ENCODE peak calls at places on chromosome 17, in seven cellular contexts. One of them, this sample, is unnamed.
A peak's percentile ranks its signal among the peaks of the same experiment; 100 is the strongest.

GRCh38 chr17:6461246-6461645 is 17.0 kb downstream of the PIMREG start:
- DNase-seq in left ventricle myocardium inferior: no peak
- DNase-seq in right atrium auricular region: no peak
- DNase-seq in lung: no peak
- DNase-seq in GM12865: no peak
- DNase-seq in left lung: peak; percentile 50
- DNase-seq in ascending aorta: no peak
- DNase-seq in this sample: no peak

GRCh38 chr17:74542727-74543383 is 3.1 kb downstream of the CD300C start:
- DNase-seq in left ventricle myocardium inferior: no peak
- DNase-seq in right atrium auricular region: no peak
- DNase-seq in lung: no peak
- DNase-seq in GM12865: no peak
- DNase-seq in left lung: no peak
- DNase-seq in ascending aorta: no peak
- DNase-seq in this sample: no peak

GRCh38 chr17:13601317-13601775 is 383 bp downstream of the HS3ST3A1 start:
- DNase-seq in left ventricle myocardium inferior: no peak
- DNase-seq in right atrium auricular region: no peak
- DNase-seq in lung: no peak
- DNase-seq in GM12865: no peak
- DNase-seq in left lung: peak; percentile 70
- DNase-seq in ascending aorta: no peak
- DNase-seq in this sample: no peak

GRCh38 chr17:77737442-77738265 is 220.8 kb upstream of the TNRC6C start:
- DNase-seq in left ventricle myocardium inferior: no peak
- DNase-seq in right atrium auricular region: peak; percentile 52
- DNase-seq in lung: peak; percentile 47
- DNase-seq in GM12865: no peak
- DNase-seq in left lung: peak; percentile 68
- DNase-seq in ascending aorta: no peak
- DNase-seq in this sample: no peak

GRCh38 chr17:21288581-21289017 is 4.1 kb downstream of the MAP2K3 start:
- DNase-seq in left ventricle myocardium inferior: no peak
- DNase-seq in right atrium auricular region: no peak
- DNase-seq in lung: no peak
- DNase-seq in GM12865: peak; percentile 54
- DNase-seq in left lung: peak; percentile 43
- DNase-seq in ascending aorta: no peak
- DNase-seq in this sample: no peak

GRCh38 chr17:43406676-43407645 is 8.2 kb downstream of the ARL4D start:
- DNase-seq in left ventricle myocardium inferior: no peak
- DNase-seq in right atrium auricular region: no peak
- DNase-seq in lung: no peak
- DNase-seq in GM12865: no peak
- DNase-seq in left lung: no peak
- DNase-seq in ascending aorta: no peak
- DNase-seq in this sample: peak; percentile 70

GRCh38 chr17:47324224-47325020 is 667 bp downstream of the EFCAB13 start:
- DNase-seq in left ventricle myocardium inferior: peak; percentile 65
- DNase-seq in right atrium auricular region: peak; percentile 70
- DNase-seq in lung: no peak
- DNase-seq in GM12865: peak; percentile 93
- DNase-seq in left lung: no peak
- DNase-seq in ascending aorta: no peak
- DNase-seq in this sample: peak; percentile 18

GRCh38 chr17:36641331-36641876 is 40.0 kb downstream of the MRM1 start:
- DNase-seq in left ventricle myocardium inferior: no peak
- DNase-seq in right atrium auricular region: no peak
- DNase-seq in lung: no peak
- DNase-seq in GM12865: no peak
- DNase-seq in left lung: no peak
- DNase-seq in ascending aorta: no peak
- DNase-seq in this sample: no peak

GRCh38 chr17:33469911-33470310 is 176.8 kb upstream of the ASIC2 start:
- DNase-seq in left ventricle myocardium inferior: no peak
- DNase-seq in right atrium auricular region: no peak
- DNase-seq in lung: no peak
- DNase-seq in GM12865: no peak
- DNase-seq in left lung: no peak
- DNase-seq in ascending aorta: no peak
- DNase-seq in this sample: peak; percentile 88

GRCh38 chr17:62950067-62950466 is 16.0 kb upstream of the TANC2 start:
- DNase-seq in left ventricle myocardium inferior: peak; percentile 32
- DNase-seq in right atrium auricular region: no peak
- DNase-seq in lung: peak; percentile 72
- DNase-seq in GM12865: no peak
- DNase-seq in left lung: no peak
- DNase-seq in ascending aorta: peak; percentile 24
- DNase-seq in this sample: peak; percentile 87

GRCh38 chr17:4850236-4850635 is 17.1 kb downstream of the MINK1 start:
- DNase-seq in left ventricle myocardium inferior: no peak
- DNase-seq in right atrium auricular region: no peak
- DNase-seq in lung: no peak
- DNase-seq in GM12865: no peak
- DNase-seq in left lung: no peak
- DNase-seq in ascending aorta: no peak
- DNase-seq in this sample: no peak

GRCh38 chr17:51103451-51103850 is 17.2 kb downstream of the SPAG9 start:
- DNase-seq in left ventricle myocardium inferior: no peak
- DNase-seq in right atrium auricular region: no peak
- DNase-seq in lung: peak; percentile 47
- DNase-seq in GM12865: no peak
- DNase-seq in left lung: no peak
- DNase-seq in ascending aorta: no peak
- DNase-seq in this sample: no peak

GRCh38 chr17:19354123-19354522 is 8.4 kb downstream of the B9D1 start:
- DNase-seq in left ventricle myocardium inferior: no peak
- DNase-seq in right atrium auricular region: no peak
- DNase-seq in lung: no peak
- DNase-seq in GM12865: no peak
- DNase-seq in left lung: no peak
- DNase-seq in ascending aorta: no peak
- DNase-seq in this sample: peak; percentile 95

GRCh38 chr17:50890675-50891516 is 24.7 kb upstream of the TOB1 start:
- DNase-seq in left ventricle myocardium inferior: no peak
- DNase-seq in right atrium auricular region: no peak
- DNase-seq in lung: no peak
- DNase-seq in GM12865: no peak
- DNase-seq in left lung: no peak
- DNase-seq in ascending aorta: no peak
- DNase-seq in this sample: no peak

DNA sequence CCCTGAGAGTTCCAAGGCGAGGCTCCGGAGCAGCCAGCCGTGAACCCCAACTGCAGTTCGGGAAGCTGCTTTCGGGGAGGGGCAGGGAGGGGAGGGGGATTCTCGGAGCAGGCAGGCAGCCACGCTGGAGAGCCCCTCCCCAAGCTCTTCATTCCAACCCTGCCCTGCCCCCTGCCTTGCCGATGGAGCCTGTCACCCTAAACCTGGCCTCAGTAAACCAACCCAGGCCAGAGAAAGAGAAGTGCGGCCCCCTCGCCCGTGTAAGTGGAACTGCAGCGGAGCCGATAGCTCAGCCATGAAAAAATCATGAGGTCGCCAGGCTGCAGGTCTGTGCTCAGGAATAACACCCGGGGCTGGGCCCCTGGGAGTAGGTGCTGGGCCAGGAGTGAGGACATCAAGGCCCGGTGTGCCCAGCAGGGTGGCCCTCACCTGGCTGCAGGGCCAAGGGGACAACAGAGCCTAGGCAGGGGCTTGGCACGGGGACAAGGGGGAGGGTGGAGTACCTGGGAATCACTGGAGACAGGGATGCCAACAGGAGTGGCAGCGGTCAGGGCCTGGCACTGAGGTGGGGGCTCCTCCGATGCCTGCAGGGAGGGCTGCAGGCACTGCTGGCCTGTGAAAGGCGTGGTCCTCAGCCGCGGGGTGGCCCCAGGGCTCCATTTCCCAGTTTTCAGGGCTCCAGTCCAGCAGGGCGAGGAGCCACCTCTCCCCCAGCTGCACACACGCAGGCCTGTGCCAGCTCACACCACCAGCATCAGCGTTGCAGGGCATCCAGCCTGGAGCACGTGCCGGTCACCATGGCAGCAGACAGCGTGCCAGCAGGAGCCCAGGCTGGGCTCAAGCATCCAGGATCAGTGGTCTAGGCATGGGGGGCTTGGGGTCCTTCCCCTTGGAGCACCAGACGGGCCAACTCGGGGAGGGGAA is 4.8 kb upstream of the FSCN2 start:
- DNase-seq in left ventricle myocardium inferior: no peak
- DNase-seq in right atrium auricular region: no peak
- DNase-seq in lung: no peak
- DNase-seq in GM12865: peak; percentile 62
- DNase-seq in left lung: peak; percentile 65
- DNase-seq in ascending aorta: no peak
- DNase-seq in this sample: peak; percentile 71
- TF ChIP-seq CTCF in left ventricle myocardium inferior: no peak
- TF ChIP-seq CTCF in right atrium auricular region: no peak
- TF ChIP-seq CTCF in lung: no peak
- TF ChIP-seq CTCF in GM12865: peak; percentile 36
- TF ChIP-seq CTCF in left lung: no peak
- TF ChIP-seq CTCF in ascending aorta: no peak
- TF ChIP-seq CTCF in this sample: peak; percentile 31

GRCh38 chr17:35213412-35213925 is 19.3 kb upstream of the SLC35G3 start:
- DNase-seq in left ventricle myocardium inferior: no peak
- DNase-seq in right atrium auricular region: no peak
- DNase-seq in lung: no peak
- DNase-seq in GM12865: no peak
- DNase-seq in left lung: no peak
- DNase-seq in ascending aorta: no peak
- DNase-seq in this sample: no peak
- H3K4me3 ChIP-seq in left ventricle myocardium inferior: no peak overlapping the region
- H3K4me3 ChIP-seq in right atrium auricular region: no peak overlapping the region
- H3K4me3 ChIP-seq in lung: no peak overlapping the region
- H3K4me3 ChIP-seq in GM12865: no peak overlapping the region
- H3K4me3 ChIP-seq in left lung: no peak overlapping the region
- H3K4me3 ChIP-seq in ascending aorta: no peak overlapping the region
- H3K4me3 ChIP-seq in this sample: no peak overlapping the region

GRCh38 chr17:71237903-71238538 is 882.8 kb upstream of the SOX9 start:
- DNase-seq in left ventricle myocardium inferior: no peak
- DNase-seq in right atrium auricular region: no peak
- DNase-seq in lung: no peak
- DNase-seq in GM12865: no peak
- DNase-seq in left lung: no peak
- DNase-seq in ascending aorta: no peak
- DNase-seq in this sample: peak; percentile 90
- TF ChIP-seq CTCF in left ventricle myocardium inferior: no peak
- TF ChIP-seq CTCF in right atrium auricular region: no peak
- TF ChIP-seq CTCF in lung: no peak
- TF ChIP-seq CTCF in GM12865: no peak
- TF ChIP-seq CTCF in left lung: no peak
- TF ChIP-seq CTCF in ascending aorta: no peak
- TF ChIP-seq CTCF in this sample: peak; percentile 65

GRCh38 chr17:76241205-76241539 is 879 bp upstream of the RNF157 start:
- DNase-seq in left ventricle myocardium inferior: no peak
- DNase-seq in right atrium auricular region: peak; percentile 76
- DNase-seq in lung: no peak
- DNase-seq in GM12865: no peak
- DNase-seq in left lung: peak; percentile 76
- DNase-seq in ascending aorta: no peak
- DNase-seq in this sample: no peak

GRCh38 chr17:76239538-76240274 is 587 bp downstream of the RNF157 start:
- DNase-seq in left ventricle myocardium inferior: no peak
- DNase-seq in right atrium auricular region: no peak
- DNase-seq in lung: no peak
- DNase-seq in GM12865: no peak
- DNase-seq in left lung: peak; percentile 80
- DNase-seq in ascending aorta: no peak
- DNase-seq in this sample: no peak

GRCh38 chr17:76237859-76238313 is 2.4 kb downstream of the RNF157 start:
- DNase-seq in left ventricle myocardium inferior: no peak
- DNase-seq in right atrium auricular region: no peak
- DNase-seq in lung: no peak
- DNase-seq in GM12865: no peak
- DNase-seq in left lung: no peak
- DNase-seq in ascending aorta: no peak
- DNase-seq in this sample: no peak

GRCh38 chr17:76240461-76241204 is at the start of gene RNF157:
- DNase-seq in left ventricle myocardium inferior: peak; percentile 73
- DNase-seq in right atrium auricular region: no peak
- DNase-seq in lung: no peak
- DNase-seq in GM12865: peak; percentile 72
- DNase-seq in left lung: peak; percentile 91
- DNase-seq in ascending aorta: no peak
- DNase-seq in this sample: no peak

GRCh38 chr17:76238847-76239537 is 1.3 kb downstream of the RNF157 start:
- DNase-seq in left ventricle myocardium inferior: no peak
- DNase-seq in right atrium auricular region: no peak
- DNase-seq in lung: no peak
- DNase-seq in GM12865: peak; percentile 64
- DNase-seq in left lung: no peak
- DNase-seq in ascending aorta: no peak
- DNase-seq in this sample: no peak
- H3K4me3 ChIP-seq in left ventricle myocardium inferior: peak overlapping the region; percentile 80
- H3K4me3 ChIP-seq in right atrium auricular region: no peak overlapping the region
- H3K4me3 ChIP-seq in lung: no peak overlapping the region
- H3K4me3 ChIP-seq in GM12865: peak overlapping the region; percentile 65
- H3K4me3 ChIP-seq in left lung: no peak overlapping the region
- H3K4me3 ChIP-seq in ascending aorta: peak overlapping the region; percentile 78
- H3K4me3 ChIP-seq in this sample: no peak overlapping the region

DNA sequence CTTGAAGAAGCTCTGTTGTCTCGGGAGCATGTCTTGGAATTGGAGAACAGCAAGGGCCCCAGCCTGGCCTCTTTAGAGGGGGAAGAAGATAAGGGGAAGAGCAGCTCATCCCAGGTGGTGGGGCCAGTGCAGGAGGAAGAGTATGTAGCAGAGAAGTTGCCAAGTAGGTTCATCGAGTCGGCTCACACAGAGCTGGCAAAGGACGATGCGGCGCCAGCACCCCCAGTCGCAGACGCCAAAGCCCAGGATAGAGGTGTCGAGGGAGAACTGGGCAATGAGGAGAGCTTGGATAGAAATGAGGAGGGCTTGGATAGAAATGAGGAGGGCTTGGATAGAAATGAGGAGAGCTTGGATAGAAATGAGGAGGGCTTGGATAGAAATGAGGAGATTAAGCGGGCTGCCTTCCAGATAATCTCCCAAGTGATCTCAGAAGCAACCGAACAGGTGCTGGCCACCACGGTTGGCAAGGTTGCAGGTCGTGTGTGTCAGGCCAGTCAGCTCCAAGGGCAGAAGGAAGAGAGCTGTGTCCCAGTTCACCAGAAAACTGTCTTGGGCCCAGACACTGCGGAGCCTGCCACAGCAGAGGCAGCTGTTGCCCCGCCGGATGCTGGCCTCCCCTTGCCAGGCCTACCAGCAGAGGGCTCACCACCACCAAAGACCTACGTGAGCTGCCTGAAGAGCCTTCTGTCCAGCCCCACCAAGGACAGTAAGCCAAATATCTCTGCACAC is 21.2 kb downstream of the AKAP1 start:
- DNase-seq in left ventricle myocardium inferior: peak; percentile 41
- DNase-seq in right atrium auricular region: no peak
- DNase-seq in lung: no peak
- DNase-seq in GM12865: no peak
- DNase-seq in left lung: no peak
- DNase-seq in ascending aorta: no peak
- DNase-seq in this sample: no peak
- TF ChIP-seq CTCF in left ventricle myocardium inferior: peak; percentile 59
- TF ChIP-seq CTCF in right atrium auricular region: peak; percentile 45
- TF ChIP-seq CTCF in lung: no peak
- TF ChIP-seq CTCF in GM12865: peak; percentile 5
- TF ChIP-seq CTCF in left lung: no peak
- TF ChIP-seq CTCF in ascending aorta: no peak
- TF ChIP-seq CTCF in this sample: no peak

This sample was measured in AG10803.